ENCODE peak calls at places on chromosome 4, in six cellular contexts. One of them, this sample, is unnamed.

GRCh38 chr4:25970241-25970675 is 56.2 kb downstream of the SMIM20 start:
- DNase-seq in GM23338: no peak
- DNase-seq in HCT116: no peak
- DNase-seq in Panc1: no peak
- DNase-seq in GM12878: no peak
- DNase-seq in K562: no peak
- DNase-seq in this sample: peak; percentile 88

GRCh38 chr4:172096771-172097170 is 283.6 kb downstream of the GALNTL6 start:
- DNase-seq in Panc1: no peak
- DNase-seq in GM12878: no peak
- DNase-seq in K562: no peak
- DNase-seq in HCT116: no peak
- DNase-seq in GM23338: no peak
- DNase-seq in this sample: no peak

GRCh38 chr4:143586080-143586479 is 72.6 kb downstream of the SMARCA5 start:
- DNase-seq in GM12878: no peak
- DNase-seq in GM23338: no peak
- DNase-seq in Panc1: no peak
- DNase-seq in K562: no peak
- DNase-seq in HCT116: no peak
- DNase-seq in this sample: no peak

GRCh38 chr4:173367946-173368345 is 2.8 kb upstream of the SAP30 start:
- DNase-seq in Panc1: no peak
- DNase-seq in K562: peak; percentile 22
- DNase-seq in GM23338: no peak
- DNase-seq in HCT116: no peak
- DNase-seq in GM12878: no peak
- DNase-seq in this sample: no peak

GRCh38 chr4:153521467-153521866 is 55.3 kb downstream of the TMEM131L start:
- DNase-seq in Panc1: no peak
- DNase-seq in GM23338: no peak
- DNase-seq in GM12878: peak; percentile 57
- DNase-seq in K562: no peak
- DNase-seq in HCT116: no peak
- DNase-seq in this sample: no peak

GRCh38 chr4:154024097-154024496 is 235.2 kb upstream of the SFRP2 start:
- DNase-seq in HCT116: no peak
- DNase-seq in GM23338: peak; percentile 63
- DNase-seq in K562: peak; percentile 42
- DNase-seq in Panc1: no peak
- DNase-seq in GM12878: no peak
- DNase-seq in this sample: no peak

GRCh38 chr4:128483816-128484215 is 196.2 kb upstream of the PGRMC2 start:
- DNase-seq in K562: no peak
- DNase-seq in HCT116: no peak
- DNase-seq in GM12878: no peak
- DNase-seq in GM23338: no peak
- DNase-seq in Panc1: no peak
- DNase-seq in this sample: no peak

GRCh38 chr4:8594097-8595038 is 1.8 kb downstream of the CPZ start:
- DNase-seq in K562: peak; percentile 84
- DNase-seq in GM23338: peak; percentile 94
- DNase-seq in Panc1: peak; percentile 33
- DNase-seq in GM12878: peak; percentile 4
- DNase-seq in HCT116: peak; percentile 64
- DNase-seq in this sample: peak; percentile 47

GRCh38 chr4:139559095-139559490 is 3.1 kb upstream of the SETD7 start:
- DNase-seq in GM12878: no peak
- DNase-seq in K562: no peak
- DNase-seq in Panc1: no peak
- DNase-seq in HCT116: no peak
- DNase-seq in GM23338: no peak
- DNase-seq in this sample: no peak

GRCh38 chr4:15238720-15239119 is 189.1 kb upstream of the C1QTNF7 start:
- DNase-seq in Panc1: no peak
- DNase-seq in K562: peak; percentile 23
- DNase-seq in GM12878: no peak
- DNase-seq in GM23338: peak; percentile 74
- DNase-seq in HCT116: no peak
- DNase-seq in this sample: peak; percentile 54

GRCh38 chr4:107210450-107211239 is 174.5 kb upstream of the DKK2 start:
- DNase-seq in GM23338: no peak
- DNase-seq in Panc1: no peak
- DNase-seq in GM12878: no peak
- DNase-seq in HCT116: no peak
- DNase-seq in K562: peak; percentile 1
- DNase-seq in this sample: no peak

GRCh38 chr4:152106113-152106763 is 345.4 kb upstream of the GATB start:
- DNase-seq in GM23338: peak; percentile 19
- DNase-seq in GM12878: no peak
- DNase-seq in HCT116: peak; percentile 83
- DNase-seq in K562: peak; percentile 31
- DNase-seq in Panc1: peak; percentile 73
- DNase-seq in this sample: no peak

GRCh38 chr4:110636231-110636676 is 13.4 kb upstream of the PITX2 start:
- DNase-seq in K562: no peak
- DNase-seq in HCT116: peak; percentile 23
- DNase-seq in GM23338: peak; percentile 81
- DNase-seq in Panc1: no peak
- DNase-seq in GM12878: no peak
- DNase-seq in this sample: no peak

GRCh38 chr4:145773581-145774234 is 93.8 kb downstream of the C4orf51 start:
- DNase-seq in HCT116: no peak
- DNase-seq in GM12878: peak; percentile 37
- DNase-seq in Panc1: no peak
- DNase-seq in GM23338: no peak
- DNase-seq in K562: no peak
- DNase-seq in this sample: no peak

GRCh38 chr4:1766336-1767057 is 26.6 kb upstream of the FGFR3 start:
- DNase-seq in HCT116: no peak
- DNase-seq in GM23338: peak; percentile 54
- DNase-seq in Panc1: no peak
- DNase-seq in K562: no peak
- DNase-seq in GM12878: no peak
- DNase-seq in this sample: no peak

GRCh38 chr4:127251423-127251822 is 381.3 kb upstream of the INTU start:
- DNase-seq in Panc1: no peak
- DNase-seq in GM23338: no peak
- DNase-seq in K562: no peak
- DNase-seq in HCT116: no peak
- DNase-seq in GM12878: no peak
- DNase-seq in this sample: no peak

GRCh38 chr4:167100120-167100519 is 134.2 kb downstream of the SPOCK3 start:
- DNase-seq in GM23338: peak; percentile 3
- DNase-seq in K562: no peak
- DNase-seq in GM12878: peak; percentile 32
- DNase-seq in HCT116: no peak
- DNase-seq in Panc1: peak; percentile 65
- DNase-seq in this sample: no peak

GRCh38 chr4:13248621-13249298 is 235.4 kb downstream of the RAB28 start:
- DNase-seq in GM23338: peak; percentile 64
- DNase-seq in HCT116: peak; percentile 8
- DNase-seq in K562: peak; percentile 7
- DNase-seq in Panc1: no peak
- DNase-seq in GM12878: no peak
- DNase-seq in this sample: no peak

GRCh38 chr4:71498002-71498401 is 159.2 kb downstream of the SLC4A4 start:
- DNase-seq in GM12878: no peak
- DNase-seq in GM23338: no peak
- DNase-seq in K562: no peak
- DNase-seq in HCT116: no peak
- DNase-seq in Panc1: no peak
- DNase-seq in this sample: no peak

DNA sequence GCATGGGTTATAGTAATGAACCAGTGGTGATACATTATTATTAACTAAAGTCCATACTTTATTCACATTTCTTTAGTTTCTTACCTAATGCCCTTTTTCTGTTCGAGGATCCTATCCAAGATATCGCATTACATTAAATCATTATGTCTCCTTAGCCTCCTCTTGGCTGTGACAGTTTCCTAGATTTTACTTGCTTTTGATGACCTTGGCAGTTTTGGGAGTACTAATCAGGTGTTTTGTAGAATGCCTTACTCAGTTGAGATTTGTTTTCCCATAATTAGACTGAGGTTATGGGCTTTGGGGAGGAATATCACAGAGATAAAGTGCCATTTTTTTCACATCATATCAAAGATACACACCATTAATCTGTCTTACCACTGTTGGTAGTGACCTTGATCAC is 5.0 kb downstream of the KLHL5 start:
- DNase-seq in GM12878: no peak
- DNase-seq in HCT116: no peak
- DNase-seq in Panc1: no peak
- DNase-seq in K562: no peak
- DNase-seq in GM23338: no peak
- DNase-seq in this sample: no peak
- TF ChIP-seq REST in GM12878: no peak
- TF ChIP-seq REST in HCT116: no peak
- TF ChIP-seq REST in Panc1: no peak
- TF ChIP-seq REST in K562: no peak
- TF ChIP-seq REST in GM23338: no peak
- TF ChIP-seq REST in this sample: no peak

DNA sequence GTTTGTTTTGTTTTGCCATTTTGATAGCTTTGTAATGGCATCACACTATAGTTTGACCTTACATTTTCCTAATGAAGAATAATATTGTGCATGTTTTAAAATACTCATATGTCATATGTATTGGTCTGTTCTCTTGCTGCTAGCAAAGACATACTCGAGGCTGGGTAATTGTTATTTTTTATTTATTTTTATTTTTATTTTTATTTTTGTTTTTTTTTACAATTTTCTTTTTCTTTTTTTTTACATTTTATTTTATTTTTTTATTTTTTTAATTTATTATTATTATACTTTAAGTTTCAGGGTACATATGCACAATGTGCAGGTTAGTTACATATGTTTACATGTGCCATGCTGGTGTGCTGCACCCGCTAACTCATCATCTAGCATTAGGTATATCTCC is 104.6 kb upstream of the GRID2 start:
- DNase-seq in K562: no peak
- DNase-seq in Panc1: no peak
- DNase-seq in GM12878: no peak
- DNase-seq in GM23338: no peak
- DNase-seq in HCT116: no peak
- DNase-seq in this sample: no peak
- TF ChIP-seq POLR2AphosphoS5 in K562: no peak
- TF ChIP-seq POLR2AphosphoS5 in Panc1: no peak
- TF ChIP-seq POLR2AphosphoS5 in GM12878: no peak
- TF ChIP-seq POLR2AphosphoS5 in GM23338: no peak
- TF ChIP-seq POLR2AphosphoS5 in HCT116: no peak
- TF ChIP-seq POLR2AphosphoS5 in this sample: no peak

GRCh38 chr4:7559741-7560376 is 125.1 kb upstream of the PSAPL1 start:
- DNase-seq in HCT116: no peak
- DNase-seq in K562: no peak
- DNase-seq in GM12878: no peak
- DNase-seq in GM23338: no peak
- DNase-seq in Panc1: no peak
- DNase-seq in this sample: no peak
- TF ChIP-seq REST in HCT116: no peak
- TF ChIP-seq REST in K562: no peak
- TF ChIP-seq REST in GM12878: no peak
- TF ChIP-seq REST in GM23338: no peak
- TF ChIP-seq REST in Panc1: no peak
- TF ChIP-seq REST in this sample: no peak

GRCh38 chr4:41119867-41120295 is 94.5 kb downstream of the APBB2 start:
- DNase-seq in GM23338: no peak
- DNase-seq in GM12878: no peak
- DNase-seq in K562: no peak
- DNase-seq in HCT116: no peak
- DNase-seq in Panc1: no peak
- DNase-seq in this sample: no peak

GRCh38 chr4:41121906-41122305 is 92.4 kb downstream of the APBB2 start:
- DNase-seq in Panc1: no peak
- DNase-seq in GM23338: no peak
- DNase-seq in HCT116: no peak
- DNase-seq in K562: no peak
- DNase-seq in GM12878: no peak
- DNase-seq in this sample: no peak

GRCh38 chr4:41122775-41123174 is 91.6 kb downstream of the APBB2 start:
- DNase-seq in K562: no peak
- DNase-seq in GM23338: peak; percentile 79
- DNase-seq in Panc1: no peak
- DNase-seq in GM12878: no peak
- DNase-seq in HCT116: no peak
- DNase-seq in this sample: no peak

GRCh38 chr4:41122309-41122708 is 92.0 kb downstream of the APBB2 start:
- DNase-seq in HCT116: no peak
- DNase-seq in Panc1: no peak
- DNase-seq in GM23338: no peak
- DNase-seq in K562: no peak
- DNase-seq in GM12878: no peak
- DNase-seq in this sample: no peak

GRCh38 chr4:41120297-41121217 is 93.8 kb downstream of the APBB2 start:
- DNase-seq in Panc1: no peak
- DNase-seq in HCT116: no peak
- DNase-seq in GM23338: no peak
- DNase-seq in K562: no peak
- DNase-seq in GM12878: no peak
- DNase-seq in this sample: no peak
- TF ChIP-seq POLR2AphosphoS5 in Panc1: no peak
- TF ChIP-seq POLR2AphosphoS5 in HCT116: no peak
- TF ChIP-seq POLR2AphosphoS5 in GM23338: no peak
- TF ChIP-seq POLR2AphosphoS5 in K562: no peak
- TF ChIP-seq POLR2AphosphoS5 in GM12878: no peak
- TF ChIP-seq POLR2AphosphoS5 in this sample: no peak

GRCh38 chr4:189121336-189121735 is 819.3 kb upstream of the FRG1 start:
- DNase-seq in GM12878: no peak
- DNase-seq in GM23338: no peak
- DNase-seq in Panc1: no peak
- DNase-seq in HCT116: no peak
- DNase-seq in K562: no peak
- DNase-seq in this sample: no peak

GRCh38 chr4:189126040-189126439 is 814.6 kb upstream of the FRG1 start:
- DNase-seq in HCT116: no peak
- DNase-seq in GM12878: no peak
- DNase-seq in GM23338: no peak
- DNase-seq in Panc1: no peak
- DNase-seq in K562: no peak
- DNase-seq in this sample: no peak

GRCh38 chr4:189128341-189128740 is 812.3 kb upstream of the FRG1 start:
- DNase-seq in GM12878: no peak
- DNase-seq in K562: no peak
- DNase-seq in HCT116: no peak
- DNase-seq in Panc1: no peak
- DNase-seq in GM23338: no peak
- DNase-seq in this sample: no peak

GRCh38 chr4:189124791-189125190 is 815.9 kb upstream of the FRG1 start:
- DNase-seq in HCT116: no peak
- DNase-seq in GM23338: no peak
- DNase-seq in GM12878: no peak
- DNase-seq in K562: no peak
- DNase-seq in Panc1: no peak
- DNase-seq in this sample: no peak

GRCh38 chr4:189124149-189124758 is 816.4 kb upstream of the FRG1 start:
- DNase-seq in GM12878: no peak
- DNase-seq in GM23338: peak; percentile 65
- DNase-seq in HCT116: peak; percentile 22
- DNase-seq in Panc1: no peak
- DNase-seq in K562: no peak
- DNase-seq in this sample: no peak
- TF ChIP-seq REST in GM12878: no peak
- TF ChIP-seq REST in GM23338: no peak
- TF ChIP-seq REST in HCT116: no peak
- TF ChIP-seq REST in Panc1: no peak
- TF ChIP-seq REST in K562: no peak
- TF ChIP-seq REST in this sample: no peak